ENCODE peak calls at places on chromosomes 1 and 21, in five cellular contexts. E, L, C, M and P are unnamed samples. For H3K36me3 and H3K4me1, the result is how much of the 10 kb centered on the place peaks cover.

GRCh38 chr1:163412216-163412615 is 90.5 kb downstream of the NUF2 start:
- DNase-seq in E (no peak), L (no peak), C (no peak), M (no peak), P (no peak)

GRCh38 chr1:202860744-202861419 is 28.1 kb downstream of the RABIF start:
- DNase-seq in E (peak), L (peak), C (peak), M (peak), P (peak)

GRCh38 chr1:12600335-12600734 is 17.7 kb downstream of the DHRS3 start:
- DNase-seq in E (no peak), L (no peak), C (no peak), M (no peak), P (peak)

GRCh38 chr1:89523597-89524368 is 846 bp upstream of the LRRC8B start:
- DNase-seq in E (no peak), L (peak), C (peak), M (no peak), P (no peak)

GRCh38 chr1:26787706-26788514 is at the start of gene PIGV:
- DNase-seq in E (peak), L (peak), C (peak), M (peak), P (peak)

GRCh38 chr1:183025782-183026774 is 2.9 kb downstream of the LAMC1 start:
- DNase-seq in E (no peak), L (no peak), C (no peak), M (peak), P (no peak)

GRCh38 chr1:187032316-187032981 is 203.7 kb downstream of the PLA2G4A start:
- DNase-seq in E (no peak), L (no peak), C (no peak), M (no peak), P (no peak)

GRCh38 chr1:115829023-115829674 is 11.8 kb downstream of the NHLH2 start:
- DNase-seq in E (peak), L (no peak), C (peak), M (peak), P (peak)

GRCh38 chr1:228347181-228347580 is 59.5 kb downstream of the TRIM11 start:
- DNase-seq in E (no peak), L (no peak), C (no peak), M (no peak), P (peak)

GRCh38 chr1:119141020-119141424 is 569 bp upstream of the WARS2 start:
- DNase-seq in E (peak), L (peak), C (no peak), M (no peak), P (peak)

GRCh38 chr1:76639181-76639580 is 228.1 kb upstream of the ST6GALNAC5 start:
- DNase-seq in E (no peak), L (no peak), C (no peak), M (no peak), P (no peak)
- H3K36me3 ChIP-seq in E (under half), L (under half), C (under half), M (under half), P (under half)

GRCh38 chr1:230087034-230087721 is 20.1 kb downstream of the GALNT2 start:
- DNase-seq in E (no peak), L (no peak), C (no peak), M (no peak), P (no peak)
- H3K4me1 ChIP-seq in E (under half), L (under half), C (under half), M (under half), P (half or more)

GRCh38 chr1:160236806-160237205 is 25.5 kb downstream of the DCAF8 start:
- DNase-seq in E (no peak), L (no peak), C (no peak), M (no peak), P (no peak)
- H3K36me3 ChIP-seq in E (half or more), L (under half), C (under half), M (under half), P (under half)

DNA sequence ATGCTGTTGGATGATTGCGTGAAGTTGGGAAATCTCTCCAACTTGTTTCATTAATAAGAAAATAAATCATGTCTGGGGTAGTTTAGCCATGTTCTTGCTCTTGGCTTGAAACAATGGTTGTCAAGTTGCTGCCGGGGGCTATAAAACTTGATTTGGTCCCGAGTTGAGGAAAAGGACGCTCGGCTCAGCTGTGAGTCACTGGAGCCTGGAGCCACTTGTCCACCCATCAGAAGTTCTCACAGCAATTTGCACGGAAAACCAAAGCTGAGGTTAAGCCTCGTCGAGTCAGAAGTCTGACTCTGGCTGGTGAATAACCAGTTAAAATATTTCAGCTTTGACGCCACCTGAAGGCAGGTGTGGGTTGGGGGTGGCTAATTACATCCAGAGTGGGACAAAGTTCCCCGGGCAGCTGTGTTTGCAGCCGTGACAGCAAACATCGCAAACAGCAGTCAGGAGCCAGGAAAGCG is 19.7 kb upstream of the RIPK4 start:
- DNase-seq in E (no peak), L (no peak), C (no peak), M (peak), P (no peak)
- H3K4me1 ChIP-seq in E (under half), L (under half), C (under half), M (under half), P (under half)

GRCh38 chr1:200405273-200405672 is 4.6 kb downstream of the ZNF281 start:
- DNase-seq in E (no peak), L (no peak), C (no peak), M (no peak), P (no peak)
- H3K36me3 ChIP-seq in E (under half), L (under half), C (under half), M (under half), P (under half)